ENCODE peak calls at places on chromosomes 1 and 21, in ten cellular contexts. Z, I, G, M, P, U, E, T, Q and A are unnamed samples.

GRCh38 chr1:218409946-218410510 is 64.9 kb downstream of the TGFB2 start:
- DNase-seq in U (peak), M (no peak), P (no peak), E (no peak), T (no peak), Z (no peak), G (no peak), I (no peak), Q (no peak), A (no peak)

GRCh38 chr1:204087181-204087892 is 14.4 kb downstream of the SOX13 start:
- DNase-seq in E (no peak), G (no peak), Q (no peak), U (no peak), P (no peak), T (no peak), M (peak), Z (no peak), I (no peak), A (peak)

GRCh38 chr1:205013683-205014367 is 29.2 kb upstream of the CNTN2 start:
- DNase-seq in M (no peak), E (peak), Q (no peak), Z (peak), P (peak), U (peak), I (peak), G (no peak), T (peak), A (no peak)

GRCh38 chr21:24895885-24896734 is 711.2 kb downstream of the MRPL39 start:
- DNase-seq in T (no peak), Z (no peak), M (no peak), E (peak), I (peak), P (peak), U (peak), Q (no peak), G (peak), A (no peak)

GRCh38 chr1:225653463-225654276 is 747 bp upstream of the ENAH start:
- DNase-seq in E (peak), M (peak), Z (peak), Q (peak), G (peak), U (peak), T (peak), I (peak), P (peak), A (peak)

GRCh38 chr1:162040657-162041056 is 17.0 kb upstream of the OLFML2B start:
- DNase-seq in P (peak), T (no peak), U (peak), I (no peak), Q (peak), Z (no peak), E (peak), M (no peak), G (no peak), A (peak)

GRCh38 chr1:185636848-185637247 is 97.3 kb upstream of the HMCN1 start:
- DNase-seq in I (no peak), U (no peak), M (no peak), Q (no peak), P (no peak), E (no peak), G (peak), Z (no peak), T (no peak), A (no peak)

GRCh38 chr21:34745557-34746255 is 76.9 kb downstream of the CLIC6 start:
- DNase-seq in M (peak), T (peak), P (peak), I (peak), Q (peak), G (peak), U (peak), E (peak), Z (peak), A (peak)

GRCh38 chr21:39004776-39005605 is 178.3 kb downstream of the PSMG1 start:
- DNase-seq in Z (peak), G (no peak), P (peak), E (peak), U (peak), Q (no peak), M (no peak), T (peak), I (no peak), A (no peak)

GRCh38 chr1:154186852-154187501 is 4.9 kb downstream of the TPM3 start:
- DNase-seq in I (no peak), P (no peak), E (no peak), M (no peak), Z (no peak), G (no peak), U (no peak), T (no peak), Q (no peak), A (no peak)

GRCh38 chr1:50023292-50024159 is at the start of gene AGBL4:
- DNase-seq in Z (peak), I (peak), T (peak), P (peak), M (peak), G (no peak), Q (peak), E (peak), U (peak), A (peak)

GRCh38 chr1:15803380-15803779 is 4.1 kb downstream of the UQCRHL start:
- DNase-seq in T (no peak), M (no peak), Z (no peak), Q (peak), P (peak), G (no peak), E (peak), I (no peak), U (peak), A (no peak)
- TF ChIP-seq CTCF in T (peak), M (no peak), Z (peak), Q (peak), P (peak), G (peak), E (peak), I (peak), U (peak), A (peak)

DNA sequence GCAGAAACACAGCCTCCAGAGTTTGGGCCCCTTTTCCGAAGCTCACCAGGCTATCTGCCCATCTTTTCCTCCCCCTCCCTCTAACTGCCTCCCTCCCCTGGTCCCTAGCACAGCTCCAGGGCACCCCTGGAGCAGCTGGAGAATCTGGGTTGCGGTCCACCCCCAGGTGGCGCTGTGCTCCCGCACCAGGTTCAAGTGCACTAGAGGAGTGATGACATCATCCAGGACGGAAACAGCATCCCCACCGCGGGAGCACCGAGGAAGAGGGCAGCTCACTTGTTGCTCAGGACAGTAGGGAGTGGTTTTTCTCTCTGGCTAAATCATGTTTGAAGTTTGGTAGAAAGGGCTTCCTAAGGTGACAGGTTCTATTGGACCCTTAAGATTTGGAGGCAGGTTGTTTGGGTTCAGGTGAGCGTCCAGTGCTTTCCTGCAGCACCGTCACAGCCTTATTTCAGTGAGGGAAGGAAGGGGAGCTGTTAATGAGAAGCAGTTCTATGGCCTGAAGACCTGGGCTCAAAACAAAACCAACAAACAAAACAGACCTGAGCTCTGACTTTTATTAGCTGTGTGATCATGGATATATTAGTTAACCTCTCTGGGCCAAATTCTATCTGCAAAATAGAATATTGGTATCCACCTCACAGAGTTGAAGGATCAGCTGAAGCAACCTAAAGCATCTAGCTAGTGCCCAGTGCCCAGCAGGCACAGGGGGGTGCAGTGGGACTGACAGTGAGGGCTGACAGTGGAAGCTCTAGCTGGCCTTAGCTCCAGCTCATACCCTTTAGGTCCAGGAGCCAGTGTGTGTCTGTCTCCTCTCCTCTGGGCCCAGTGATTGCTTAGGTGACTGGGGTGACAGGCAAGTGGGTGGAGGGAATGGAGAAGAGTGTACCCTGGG is 7.5 kb downstream of the SHISA4 start:
- DNase-seq in E (peak), P (peak), T (peak), Z (peak), U (peak), G (peak), Q (peak), M (peak), I (peak), A (peak)
- H3K4me3 ChIP-seq in E (no peak), P (no peak), T (no peak), Z (peak), U (no peak), G (no peak), Q (no peak), M (no peak), I (no peak), A (no peak)

DNA sequence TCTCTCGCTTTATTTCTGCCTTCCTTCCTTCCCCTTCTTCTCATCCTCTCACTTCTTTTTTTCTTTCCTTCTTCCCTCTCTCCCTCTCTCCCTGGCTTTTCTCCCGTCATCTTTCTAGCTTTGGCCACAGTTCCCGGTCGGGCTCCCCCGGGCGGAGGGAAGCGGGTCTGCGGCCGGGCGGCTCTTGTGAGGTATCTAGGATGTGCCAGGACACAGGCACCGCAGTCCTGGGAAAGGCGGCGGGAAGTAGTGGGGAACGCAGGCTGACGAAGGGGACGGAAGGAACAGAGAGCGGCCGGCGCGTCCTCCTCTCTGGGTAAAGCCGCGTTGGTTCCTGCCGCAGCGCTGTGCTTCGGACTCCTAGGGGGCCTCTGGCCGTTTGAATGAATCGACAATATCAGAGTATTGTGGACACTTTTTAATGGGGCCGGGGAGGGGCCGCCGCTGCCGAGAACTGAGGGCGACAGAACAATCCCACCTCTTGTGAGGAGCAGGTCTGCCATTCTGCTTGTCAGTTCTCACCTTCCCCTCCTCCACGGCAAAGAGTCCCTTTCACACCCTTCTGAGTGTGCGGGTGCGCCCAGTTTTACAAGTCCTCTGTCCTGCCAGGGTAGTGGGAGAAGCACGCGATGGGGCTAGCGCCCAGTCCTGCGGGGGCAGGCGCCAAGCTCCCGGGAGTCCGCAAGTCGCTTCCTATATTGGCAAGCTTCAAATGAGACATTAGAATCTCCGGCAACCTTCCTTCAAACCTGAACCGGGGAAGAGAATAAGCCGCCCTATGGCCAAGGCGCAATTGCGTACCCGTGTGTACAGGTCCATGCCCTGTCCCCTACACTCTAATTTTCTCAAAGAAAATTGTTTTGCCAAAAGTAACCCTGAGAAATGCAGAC is 1.1 kb upstream of the LHX9 start:
- DNase-seq in M (peak), T (peak), Q (peak), I (no peak), G (no peak), Z (peak), E (peak), P (peak), U (peak), A (peak)
- TF ChIP-seq CTCF in M (no peak), T (peak), Q (peak), I (peak), G (peak), Z (peak), E (peak), P (peak), U (peak), A (peak)

GRCh38 chr1:52727114-52727586 is 897 bp downstream of the ZYG11B start:
- DNase-seq in P (peak), E (no peak), M (peak), U (peak), G (peak), T (no peak), Z (no peak), I (no peak), Q (no peak), A (peak)

GRCh38 chr1:52726265-52727113 is at the start of gene ZYG11B:
- DNase-seq in P (peak), T (peak), U (peak), Q (peak), I (peak), G (peak), E (peak), Z (peak), M (peak), A (peak)

GRCh38 chr1:52723260-52723659 is 3.0 kb upstream of the ZYG11B start:
- DNase-seq in Z (no peak), T (no peak), P (no peak), I (no peak), G (no peak), Q (no peak), U (no peak), M (no peak), E (no peak), A (no peak)

GRCh38 chr1:52725903-52726264 is 369 bp upstream of the ZYG11B start:
- DNase-seq in Z (no peak), T (no peak), U (no peak), P (no peak), I (no peak), Q (no peak), G (no peak), E (no peak), M (no peak), A (no peak)

GRCh38 chr1:52727956-52728656 is 1.9 kb downstream of the ZYG11B start:
- DNase-seq in U (no peak), I (no peak), P (no peak), M (no peak), T (no peak), E (no peak), Z (no peak), Q (no peak), G (no peak), A (no peak)
- H3K4me3 ChIP-seq in U (peak), I (no peak), P (no peak), M (peak), T (no peak), E (peak), Z (no peak), Q (no peak), G (no peak), A (peak)

DNA sequence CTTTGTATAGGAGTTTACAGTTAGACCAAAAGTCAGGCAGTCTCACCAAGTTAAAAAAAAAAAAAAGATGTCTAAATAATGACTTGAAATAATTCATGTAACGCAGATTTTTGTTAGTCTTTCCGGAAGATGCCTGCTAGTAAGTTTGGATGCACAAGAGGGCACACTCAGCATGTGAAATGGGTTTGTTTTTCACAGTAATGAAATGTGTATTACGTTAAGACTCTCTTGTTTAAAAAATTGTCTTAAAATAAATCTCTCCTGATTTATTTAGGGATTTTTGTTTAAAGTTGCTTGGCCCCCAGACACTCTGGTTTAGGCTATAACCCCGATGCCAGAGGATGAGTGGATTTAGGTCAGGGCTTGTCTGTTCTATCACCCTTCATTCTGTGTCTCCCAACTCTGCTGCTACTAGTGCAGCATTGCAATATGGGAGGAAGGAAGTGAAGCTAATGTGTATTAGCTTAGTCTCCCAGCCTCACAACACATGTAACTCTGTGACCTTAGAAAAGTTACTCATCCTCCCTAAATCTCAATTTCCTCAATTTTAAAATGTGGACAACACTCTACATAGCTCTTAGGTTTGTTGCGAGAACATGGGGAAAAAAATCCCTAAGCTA is 25.7 kb downstream of the CTH start:
- DNase-seq in G (no peak), E (peak), Q (no peak), P (peak), T (peak), U (peak), M (no peak), I (no peak), Z (peak), A (peak)
- TF ChIP-seq CTCF in G (peak), E (peak), Q (no peak), P (peak), T (peak), U (peak), M (no peak), I (no peak), Z (peak), A (peak)

DNA sequence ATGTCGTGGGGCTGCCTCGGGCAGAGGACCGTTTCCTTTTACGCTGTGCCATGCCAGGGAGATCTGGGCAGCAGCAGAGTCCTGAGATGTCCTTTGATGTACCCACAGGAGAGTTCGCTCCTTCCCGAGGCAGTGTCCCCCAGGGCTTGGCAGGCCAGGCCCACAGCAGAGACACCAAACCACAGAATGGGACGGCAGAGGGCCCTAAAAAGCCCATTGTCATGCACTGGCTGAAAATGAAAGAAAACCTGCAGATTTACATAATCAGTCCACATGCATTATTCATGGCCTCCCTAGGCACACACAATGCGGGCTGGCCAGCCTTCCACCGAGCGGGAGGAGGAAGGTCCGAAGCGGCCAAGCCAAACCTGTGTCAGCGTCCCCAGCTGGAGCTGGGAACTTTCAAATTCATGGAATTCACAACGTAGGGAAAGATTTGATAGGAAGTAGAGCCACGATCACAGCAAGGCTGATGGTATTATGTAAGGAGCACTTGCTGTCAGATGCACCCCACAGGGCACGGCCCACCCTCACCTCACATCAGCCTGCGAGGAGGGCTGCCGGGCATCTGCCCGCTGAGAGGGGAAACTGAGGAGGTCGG is 25.3 kb upstream of the EFHD2 start:
- DNase-seq in Z (no peak), I (no peak), T (no peak), G (peak), E (peak), Q (no peak), P (peak), M (no peak), U (no peak), A (peak)
- H3K4me3 ChIP-seq in Z (no peak), I (no peak), T (no peak), G (no peak), E (no peak), Q (no peak), P (no peak), M (no peak), U (no peak), A (no peak)

GRCh38 chr1:221979461-221980032 is 237.7 kb upstream of the DUSP10 start:
- DNase-seq in T (no peak), G (no peak), E (no peak), I (no peak), Z (no peak), P (peak), U (no peak), M (no peak), Q (no peak), A (no peak)
- TF ChIP-seq CTCF in T (no peak), G (peak), E (peak), I (peak), Z (peak), P (peak), U (peak), M (no peak), Q (peak), A (peak)